ENCODE peak calls at places on chromosomes 2 and 18, in four cellular contexts. I, X, B and Y are unnamed samples.

GRCh38 chr2:151827564-151828142 is 568 bp downstream of the ARL5A start:
- DNase-seq in I (no peak), X (peak), B (peak), Y (no peak)

GRCh38 chr18:40676676-40677075 is 1278.4 kb upstream of the PIK3C3 start:
- DNase-seq in I (no peak), X (no peak), B (peak), Y (no peak)

GRCh38 chr2:99552529-99552928 is 62.7 kb upstream of the REV1 start:
- DNase-seq in I (no peak), X (no peak), B (no peak), Y (no peak)

GRCh38 chr2:173998386-173998785 is 33.2 kb upstream of the SP3 start:
- DNase-seq in I (no peak), X (no peak), B (no peak), Y (no peak)

GRCh38 chr2:118697771-118698170 is 149.7 kb downstream of the EN1 start:
- DNase-seq in I (no peak), X (no peak), B (no peak), Y (no peak)

GRCh38 chr2:121018136-121019057 is 266.6 kb downstream of the TFCP2L1 start:
- DNase-seq in I (no peak), X (peak), B (peak), Y (no peak)

GRCh38 chr2:5538717-5539116 is 153.5 kb upstream of the SOX11 start:
- DNase-seq in I (no peak), X (no peak), B (no peak), Y (no peak)

GRCh38 chr18:57835904-57836303 is 32.8 kb upstream of the ATP8B1 start:
- DNase-seq in I (no peak), X (no peak), B (no peak), Y (no peak)

GRCh38 chr2:31227711-31228125 is 6.2 kb upstream of the EHD3 start:
- DNase-seq in I (no peak), X (no peak), B (peak), Y (peak)

GRCh38 chr2:205047273-205047839 is 502.1 kb downstream of the PARD3B start:
- DNase-seq in I (no peak), X (peak), B (no peak), Y (no peak)

GRCh38 chr2:238285653-238286082 is 2.7 kb downstream of the PER2 start:
- DNase-seq in I (peak), X (peak), B (peak), Y (peak)

GRCh38 chr2:217825469-217826235 is 177.1 kb downstream of the TNS1 start:
- DNase-seq in I (no peak), X (no peak), B (no peak), Y (no peak)

GRCh38 chr18:66872277-66872676 is 268.4 kb upstream of the CDH19 start:
- DNase-seq in I (no peak), X (no peak), B (no peak), Y (no peak)

GRCh38 chr18:8943900-8944870 is 158.3 kb upstream of the NDUFV2 start:
- DNase-seq in I (no peak), X (no peak), B (peak), Y (peak)

GRCh38 chr2:227461878-227462462 is 10.0 kb upstream of the AGFG1 start:
- DNase-seq in I (no peak), X (no peak), B (no peak), Y (no peak)

GRCh38 chr2:71611781-71612545 is 158.6 kb downstream of the DYSF start:
- DNase-seq in I (peak), X (peak), B (no peak), Y (no peak)

GRCh38 chr18:10405014-10405493 is 49.4 kb upstream of the APCDD1 start:
- DNase-seq in I (no peak), X (no peak), B (no peak), Y (no peak)

GRCh38 chr2:191844706-191845105 is 2.2 kb downstream of the CAVIN2 start:
- DNase-seq in I (no peak), X (no peak), B (peak), Y (no peak)
- H3K4me3 ChIP-seq in I (peak), X (no peak), B (peak), Y (peak)

DNA sequence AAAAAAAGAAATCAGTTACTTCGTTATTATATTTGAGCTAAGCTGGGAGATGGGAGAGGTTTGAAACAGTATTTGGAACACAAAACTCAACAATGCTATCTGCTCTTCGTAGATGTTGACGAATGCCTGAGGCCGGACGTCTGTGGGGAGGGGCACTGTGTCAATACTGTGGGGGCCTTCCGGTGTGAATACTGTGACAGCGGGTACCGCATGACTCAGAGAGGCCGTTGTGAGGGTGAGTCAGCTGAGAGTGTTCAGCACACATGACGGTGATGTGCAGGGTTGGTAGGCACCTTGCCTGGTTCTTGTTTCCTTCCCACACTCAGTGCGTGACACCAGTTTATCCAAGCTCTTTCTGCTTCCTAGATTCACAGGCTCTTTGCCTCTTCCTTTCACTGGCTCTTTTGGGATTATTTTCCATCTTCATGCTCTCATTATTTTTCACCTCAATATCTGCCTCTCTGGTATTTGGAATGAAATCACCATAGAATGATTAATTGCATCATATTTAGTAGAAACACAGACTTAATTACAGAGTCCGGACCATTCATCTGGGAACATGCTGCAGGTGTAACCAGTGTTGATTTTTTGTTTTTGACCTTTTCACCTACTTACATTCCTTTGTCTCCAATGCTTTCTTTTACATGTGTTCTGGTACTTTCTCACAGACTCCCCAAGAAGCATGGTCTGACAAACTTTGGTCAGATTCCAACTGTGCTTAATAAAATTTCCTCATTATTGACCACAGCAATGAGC is 200.6 kb upstream of the RASGRP3 start:
- DNase-seq in I (peak), X (no peak), B (peak), Y (peak)
- H3K27ac ChIP-seq in I (no peak), X (no peak), B (peak), Y (peak)

GRCh38 chr2:176136375-176137248 is 7.1 kb downstream of the HOXD8 start:
- DNase-seq in I (peak), X (peak), B (no peak), Y (no peak)
- TF ChIP-seq CTCF in I (no peak), X (no peak), B (no peak), Y (no peak)

GRCh38 chr2:25380023-25380422 is 38.3 kb upstream of the DNMT3A start:
- DNase-seq in I (no peak), X (no peak), B (no peak), Y (no peak)
- H3K4me3 ChIP-seq in I (no peak), X (no peak), B (no peak), Y (no peak)

GRCh38 chr18:74289137-74289536 is 2.6 kb downstream of the CYB5A start:
- DNase-seq in I (no peak), X (no peak), B (peak), Y (no peak)

GRCh38 chr18:74290831-74291770 is 662 bp downstream of the CYB5A start:
- DNase-seq in I (no peak), X (peak), B (no peak), Y (no peak)

GRCh38 chr18:74289946-74290478 is 1.8 kb downstream of the CYB5A start:
- DNase-seq in I (no peak), X (no peak), B (no peak), Y (no peak)

GRCh38 chr18:74288041-74288440 is 3.7 kb downstream of the CYB5A start:
- DNase-seq in I (no peak), X (no peak), B (no peak), Y (no peak)

GRCh38 chr18:74288730-74289129 is 3.0 kb downstream of the CYB5A start:
- DNase-seq in I (no peak), X (peak), B (no peak), Y (no peak)
- H3K27ac ChIP-seq in I (no peak), X (no peak), B (peak), Y (peak)

GRCh38 chr2:234566622-234567021 is 69.7 kb upstream of the ARL4C start:
- DNase-seq in I (no peak), X (no peak), B (no peak), Y (no peak)

GRCh38 chr2:234559609-234560008 is 62.7 kb upstream of the ARL4C start:
- DNase-seq in I (no peak), X (no peak), B (no peak), Y (no peak)

GRCh38 chr2:234565842-234566619 is 69.2 kb upstream of the ARL4C start:
- DNase-seq in I (no peak), X (no peak), B (no peak), Y (no peak)

GRCh38 chr2:234565201-234565600 is 68.3 kb upstream of the ARL4C start:
- DNase-seq in I (no peak), X (no peak), B (no peak), Y (no peak)

GRCh38 chr2:234564719-234565118 is 67.8 kb upstream of the ARL4C start:
- DNase-seq in I (no peak), X (no peak), B (peak), Y (peak)
- TF ChIP-seq CTCF in I (no peak), X (no peak), B (peak), Y (peak)

GRCh38 chr2:37357053-37357452 is 12.6 kb downstream of the QPCT start:
- DNase-seq in I (no peak), X (no peak), B (peak), Y (no peak)

GRCh38 chr2:37354571-37354970 is 10.1 kb downstream of the QPCT start:
- DNase-seq in I (no peak), X (no peak), B (no peak), Y (no peak)

GRCh38 chr2:37357461-37358008 is 13.1 kb downstream of the QPCT start:
- DNase-seq in I (no peak), X (no peak), B (no peak), Y (no peak)

GRCh38 chr2:37355735-37356134 is 11.3 kb downstream of the QPCT start:
- DNase-seq in I (no peak), X (peak), B (no peak), Y (no peak)

DNA sequence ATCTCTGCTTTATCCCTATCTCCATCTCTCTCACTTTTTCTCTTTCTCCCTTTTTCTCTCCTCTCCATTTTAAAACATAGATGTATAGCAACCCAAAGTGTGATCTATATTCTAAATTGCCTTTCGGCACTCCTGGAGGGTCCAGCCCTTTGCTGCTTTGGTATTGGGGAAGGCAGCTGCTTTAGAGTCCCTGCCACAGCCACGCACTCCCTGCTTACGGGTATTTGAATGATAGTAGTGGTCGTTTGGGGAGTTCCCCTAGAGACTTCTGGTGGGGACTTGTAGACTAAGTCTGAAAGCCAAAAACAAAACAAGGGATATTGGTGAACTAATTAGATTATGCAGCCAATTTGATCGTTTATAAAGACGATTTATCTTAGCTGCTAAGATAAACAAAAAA is 11.9 kb downstream of the QPCT start:
- DNase-seq in I (no peak), X (peak), B (no peak), Y (no peak)
- H3K4me3 ChIP-seq in I (no peak), X (no peak), B (no peak), Y (no peak)

GRCh38 chr2:38474058-38474457 is 97.0 kb upstream of the ATL2 start:
- DNase-seq in I (no peak), X (no peak), B (no peak), Y (no peak)

GRCh38 chr2:38470115-38470514 is 93.0 kb upstream of the ATL2 start:
- DNase-seq in I (no peak), X (no peak), B (no peak), Y (no peak)

GRCh38 chr2:38475567-38475881 is 98.5 kb upstream of the ATL2 start:
- DNase-seq in I (no peak), X (no peak), B (no peak), Y (no peak)

GRCh38 chr2:38474833-38475566 is 97.9 kb upstream of the ATL2 start:
- DNase-seq in I (no peak), X (no peak), B (no peak), Y (no peak)

GRCh38 chr2:38473333-38474005 is 96.4 kb upstream of the ATL2 start:
- DNase-seq in I (no peak), X (no peak), B (no peak), Y (no peak)
- H3K27ac ChIP-seq in I (no peak), X (no peak), B (no peak), Y (no peak)

DNA sequence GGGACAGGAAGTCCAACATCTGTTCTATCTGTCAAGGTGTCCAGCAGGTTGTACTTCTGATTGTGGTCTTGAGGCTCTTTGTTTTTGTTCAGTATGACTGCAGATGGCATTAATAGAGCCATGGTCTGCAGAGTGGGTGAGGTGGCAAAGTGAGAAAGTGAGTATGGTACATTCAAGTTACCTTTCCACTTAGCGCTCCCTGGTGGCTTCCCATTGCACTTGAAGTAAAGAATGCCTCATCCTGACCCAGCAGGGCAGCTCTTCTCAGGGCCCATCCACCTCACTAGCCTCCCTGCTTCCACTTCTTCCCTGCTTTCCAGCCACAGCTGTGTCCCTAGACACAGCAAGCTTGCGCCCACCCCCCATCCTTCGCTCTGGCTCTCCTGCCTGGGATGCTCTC is 148.0 kb upstream of the ALPP start:
- DNase-seq in I (no peak), X (peak), B (peak), Y (no peak)
- TF ChIP-seq CTCF in I (no peak), X (peak), B (peak), Y (peak)

DNA sequence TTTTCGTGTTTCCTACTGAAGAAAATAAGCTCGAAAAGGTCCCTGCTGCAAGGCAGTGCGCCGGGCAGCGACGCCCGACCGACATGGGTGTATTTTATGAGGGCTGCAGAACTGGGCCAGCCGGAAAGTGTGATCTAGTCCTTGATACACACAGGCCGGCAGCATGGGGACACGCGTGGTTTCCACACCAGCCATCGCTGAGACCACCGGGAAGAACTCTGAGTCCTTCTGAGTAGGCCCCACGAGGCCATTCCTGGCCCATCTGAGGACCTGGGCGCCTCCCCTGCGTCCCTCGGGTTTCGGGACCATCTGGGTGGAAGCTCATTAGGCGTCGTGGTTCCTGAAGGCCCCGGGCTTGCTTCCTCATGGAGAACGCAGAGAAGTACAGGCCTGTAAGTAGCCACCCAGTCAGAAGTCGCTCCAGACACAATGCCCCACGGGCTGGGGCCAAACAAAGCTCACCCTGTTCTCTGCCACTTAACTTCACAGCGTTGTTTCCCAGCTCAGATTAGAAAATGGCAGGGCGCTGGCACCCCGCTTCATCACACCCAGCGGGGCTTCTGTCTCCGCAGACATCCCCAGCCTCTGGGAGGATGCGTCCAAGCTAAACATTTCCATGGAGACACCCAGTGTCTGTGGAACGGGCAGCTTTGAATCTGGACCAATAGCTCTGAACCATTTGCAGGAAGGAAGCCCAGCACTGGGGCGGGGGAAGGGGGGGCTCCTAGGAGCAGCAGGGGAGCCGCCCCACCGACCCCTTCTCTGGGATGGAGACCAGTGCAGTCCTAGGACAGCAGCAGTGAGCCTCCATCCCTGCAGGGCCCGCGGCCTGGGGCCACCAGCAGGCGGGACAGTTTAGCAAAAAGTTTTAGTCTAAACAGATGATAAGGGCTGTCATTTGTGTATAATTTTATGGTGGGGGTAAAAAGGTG is 2.4 kb downstream of the NFATC1 start:
- DNase-seq in I (peak), X (no peak), B (no peak), Y (no peak)
- H3K4me3 ChIP-seq in I (no peak), X (peak), B (no peak), Y (no peak)